ENCODE peak calls at places on chromosomes 1 and 21, in seven cellular contexts. T is activated CD8-positive, alpha-beta T cell treated with anti-CD3 and anti-CD28 coated beads for 36 hours; W is AG04450; Q is NCI-H82; Y is left ventricle myocardium inferior; C is stimulated activated CD8-positive, alpha-beta memory T cell treated with anti-CD3 and anti-CD28 coated beads, Interleukin-15, amount 100 ng/mL, for 48 hours; J is iPS-NIHi11. I is an unnamed sample.

GRCh38 chr1:13737388-13737787 is 37.4 kb downstream of the PRDM2 start:
- DNase-seq in T (peak; percentile 25), W (no peak), Q (no peak), Y (no peak), C (no peak), J (peak; percentile 66), I (no peak)

GRCh38 chr1:209674957-209675566 is at the start of gene G0S2:
- DNase-seq in T (peak; percentile 70), W (no peak), Q (peak; percentile 78), Y (peak; percentile 86), C (no peak), J (peak; percentile 62), I (no peak)

GRCh38 chr1:10451286-10451685 is 1.5 kb downstream of the CORT start:
- DNase-seq in T (no peak), W (no peak), Q (no peak), Y (no peak), C (no peak), J (peak; percentile 51), I (no peak)

GRCh38 chr1:99266731-99267130 is 2.4 kb downstream of the PLPPR4 start:
- DNase-seq in T (no peak), W (peak; percentile 80), Q (no peak), Y (no peak), C (no peak), J (no peak), I (no peak)

GRCh38 chr1:92858564-92859399 is 26.9 kb downstream of the RPL5 start:
- DNase-seq in T (peak; percentile 68), W (peak; percentile 62), Q (peak; percentile 92), Y (no peak), C (no peak), J (peak; percentile 75), I (peak; percentile 23)

GRCh38 chr1:230307213-230307612 is 118.9 kb downstream of the PGBD5 start:
- DNase-seq in T (no peak), W (no peak), Q (peak; percentile 74), Y (no peak), C (no peak), J (no peak), I (no peak)

GRCh38 chr1:175591083-175591743 is 152.2 kb downstream of the TNR start:
- DNase-seq in T (no peak), W (no peak), Q (peak; percentile 96), Y (peak; percentile 20), C (no peak), J (no peak), I (no peak)

GRCh38 chr1:21378705-21379494 is 61.0 kb upstream of the NBPF3 start:
- DNase-seq in T (no peak), W (no peak), Q (peak; percentile 97), Y (no peak), C (no peak), J (no peak), I (no peak)

GRCh38 chr1:38576241-38576640 is 283.3 kb downstream of the RRAGC start:
- DNase-seq in T (no peak), W (no peak), Q (peak; percentile 73), Y (no peak), C (no peak), J (no peak), I (no peak)

GRCh38 chr1:115302390-115302961 is 35.6 kb downstream of the NGF start:
- DNase-seq in T (no peak), W (peak; percentile 75), Q (no peak), Y (no peak), C (no peak), J (no peak), I (no peak)

GRCh38 chr21:45294509-45295291 is 7.0 kb upstream of the POFUT2 start:
- DNase-seq in T (no peak), W (peak; percentile 98), Q (no peak), Y (peak; percentile 89), C (no peak), J (no peak), I (no peak)

GRCh38 chr1:41900611-41901444 is 17.9 kb downstream of the HIVEP3 start:
- DNase-seq in T (no peak), W (no peak), Q (no peak), Y (no peak), C (no peak), J (no peak), I (no peak)

GRCh38 chr1:14602131-14602530 is 3.6 kb downstream of the KAZN start:
- DNase-seq in T (no peak), W (no peak), Q (peak; percentile 41), Y (peak; percentile 25), C (no peak), J (no peak), I (no peak)

GRCh38 chr21:33976082-33976979 is 60.7 kb upstream of the ATP5PO start:
- DNase-seq in T (peak; percentile 78), W (peak; percentile 78), Q (peak; percentile 67), Y (peak; percentile 37), C (peak; percentile 28), J (peak; percentile 33), I (no peak)

GRCh38 chr1:15110128-15110866 is 43.2 kb upstream of the TMEM51 start:
- DNase-seq in T (no peak), W (no peak), Q (peak; percentile 51), Y (no peak), C (no peak), J (no peak), I (no peak)

GRCh38 chr1:212470059-212470458 is 37.3 kb downstream of the NENF start:
- DNase-seq in T (no peak), W (peak; percentile 96), Q (peak; percentile 56), Y (peak; percentile 71), C (no peak), J (peak; percentile 27), I (no peak)

GRCh38 chr1:116415699-116416533 is 42.9 kb downstream of the ATP1A1 start:
- DNase-seq in T (peak; percentile 33), W (no peak), Q (peak; percentile 87), Y (peak; percentile 40), C (no peak), J (no peak), I (no peak)

GRCh38 chr1:207956976-207957375 is 46.1 kb upstream of the CD34 start:
- DNase-seq in T (no peak), W (no peak), Q (peak; percentile 26), Y (no peak), C (no peak), J (no peak), I (no peak)

GRCh38 chr21:35372201-35372600 is 323.1 kb upstream of the RUNX1 start:
- DNase-seq in T (no peak), W (no peak), Q (no peak), Y (no peak), C (no peak), J (no peak), I (no peak)

GRCh38 chr1:10236405-10237156 is 26.2 kb downstream of the KIF1B start:
- DNase-seq in T (no peak), W (no peak), Q (no peak), Y (no peak), C (no peak), J (no peak), I (no peak)

GRCh38 chr1:204505674-204506073 is 10.5 kb upstream of the MDM4 start:
- DNase-seq in T (no peak), W (no peak), Q (no peak), Y (no peak), C (no peak), J (no peak), I (no peak)

GRCh38 chr1:181479137-181479745 is 4.1 kb upstream of the CACNA1E start:
- DNase-seq in T (peak; percentile 38), W (peak; percentile 27), Q (peak; percentile 88), Y (no peak), C (no peak), J (peak; percentile 82), I (no peak)

GRCh38 chr21:44920694-44921604 is at the start of gene ITGB2:
- DNase-seq in T (peak; percentile 90), W (no peak), Q (no peak), Y (peak; percentile 56), C (peak; percentile 57), J (no peak), I (no peak)

GRCh38 chr1:228900993-228901392 is 165.7 kb downstream of the RHOU start:
- DNase-seq in T (no peak), W (no peak), Q (peak; percentile 37), Y (no peak), C (no peak), J (no peak), I (no peak)

GRCh38 chr1:57017717-57018116 is 51.9 kb upstream of the C8B start:
- DNase-seq in T (peak; percentile 2), W (no peak), Q (peak; percentile 24), Y (no peak), C (no peak), J (peak; percentile 61), I (peak; percentile 9)

GRCh38 chr1:210396541-210396940 is 67.8 kb downstream of the HHAT start:
- DNase-seq in T (no peak), W (no peak), Q (no peak), Y (no peak), C (no peak), J (no peak), I (no peak)

GRCh38 chr1:12457771-12458170 is 160.2 kb downstream of the DHRS3 start:
- DNase-seq in T (no peak), W (no peak), Q (no peak), Y (no peak), C (no peak), J (no peak), I (no peak)

GRCh38 chr1:235295902-235296350 is 32.1 kb downstream of the ARID4B start:
- DNase-seq in T (no peak), W (peak; percentile 20), Q (no peak), Y (no peak), C (no peak), J (peak; percentile 31), I (no peak)